ENCODE peak calls at places on chromosomes 12 and 14, in eight cellular contexts. R is GM12865; Z is CD8-positive, alpha-beta T cell; Y is T-helper 9 cell; D is stimulated activated CD4-positive, alpha-beta T cell treated with anti-CD3 and anti-CD28 coated beads, Interleukin-12 subunit alpha, Interleukin-12 subunit beta, amount 100 ng/mL, for 48 hours; A is activated T-helper 1 cell treated with Interleukin-2 at 50 U/mL for 16 hours; J is T follicular helper cell; F is astrocyte of the hippocampus. K is an unnamed sample.

GRCh38 chr12:52437508-52437907 is 3.3 kb upstream of the KRT75 start:
- DNase-seq in R (no peak), Z (no peak), F (no peak), A (no peak), J (no peak), D (no peak), Y (no peak), K (no peak)

GRCh38 chr14:104371031-104371430 is 208.5 kb upstream of the C14orf180 start:
- DNase-seq in Z (no peak), J (no peak), A (no peak), Y (no peak), F (no peak), D (no peak), R (no peak), K (no peak)

GRCh38 chr12:54680374-54680773 is 32.2 kb upstream of the DCD start:
- DNase-seq in R (peak), D (peak), J (peak), Y (no peak), Z (no peak), A (no peak), F (no peak), K (peak)

GRCh38 chr14:25095784-25096390 is 45.9 kb upstream of the STXBP6 start:
- DNase-seq in F (no peak), J (no peak), Y (no peak), R (no peak), A (no peak), Z (no peak), D (no peak), K (no peak)

GRCh38 chr14:50892255-50892654 is 20.4 kb downstream of the ABHD12B start:
- DNase-seq in Y (no peak), F (no peak), D (no peak), R (no peak), A (no peak), J (no peak), Z (no peak), K (no peak)

GRCh38 chr12:96237465-96238077 is 43.4 kb downstream of the ELK3 start:
- DNase-seq in Z (peak), R (no peak), F (peak), J (peak), Y (peak), A (peak), D (peak), K (peak)

GRCh38 chr14:59123975-59124374 is 64.5 kb upstream of the DAAM1 start:
- DNase-seq in D (no peak), Y (no peak), A (no peak), J (no peak), Z (no peak), R (no peak), F (peak), K (no peak)

GRCh38 chr12:87202189-87202588 is 827.0 kb downstream of the C12orf50 start:
- DNase-seq in J (no peak), D (no peak), Z (no peak), A (no peak), R (no peak), F (no peak), Y (no peak), K (no peak)

GRCh38 chr14:22569749-22570131 is 19.3 kb downstream of the DAD1 start:
- DNase-seq in A (no peak), Z (no peak), D (no peak), F (no peak), J (no peak), Y (no peak), R (peak), K (no peak)

GRCh38 chr14:92892589-92892988 is 30.4 kb upstream of the CHGA start:
- DNase-seq in J (no peak), A (no peak), Y (no peak), F (no peak), D (no peak), R (no peak), Z (no peak), K (no peak)

K was measured in Daoy.